ENCODE peak calls at places on chromosomes 16 and 17, in six cellular contexts. One of them, this sample, is unnamed.

GRCh38 chr17:7556627-7557026 is 1.9 kb upstream of the TNFSF13 start:
- DNase-seq in T-cell: no peak
- DNase-seq in left cardiac atrium: no peak
- DNase-seq in ELR: no peak
- DNase-seq in Right ventricle myocardium superior: no peak
- DNase-seq in Calu3: no peak
- DNase-seq in this sample: no peak

GRCh38 chr16:52463904-52464303 is 83.0 kb downstream of the TOX3 start:
- DNase-seq in Right ventricle myocardium superior: no peak
- DNase-seq in ELR: no peak
- DNase-seq in T-cell: no peak
- DNase-seq in Calu3: no peak
- DNase-seq in left cardiac atrium: no peak
- DNase-seq in this sample: no peak

GRCh38 chr16:14378131-14378551 is 251.9 kb downstream of the PARN start:
- DNase-seq in Right ventricle myocardium superior: no peak
- DNase-seq in left cardiac atrium: no peak
- DNase-seq in Calu3: peak
- DNase-seq in T-cell: no peak
- DNase-seq in ELR: peak
- DNase-seq in this sample: peak

GRCh38 chr16:19884611-19885455 is at the start of gene GPRC5B:
- DNase-seq in left cardiac atrium: peak
- DNase-seq in ELR: peak
- DNase-seq in Calu3: peak
- DNase-seq in T-cell: peak
- DNase-seq in Right ventricle myocardium superior: peak
- DNase-seq in this sample: no peak

GRCh38 chr16:2386990-2387389 is 42.3 kb upstream of the CCNF start:
- DNase-seq in T-cell: no peak
- DNase-seq in Calu3: no peak
- DNase-seq in Right ventricle myocardium superior: no peak
- DNase-seq in left cardiac atrium: no peak
- DNase-seq in ELR: peak
- DNase-seq in this sample: no peak

GRCh38 chr17:17361543-17362511 is 58.7 kb downstream of the NT5M start:
- DNase-seq in T-cell: no peak
- DNase-seq in Right ventricle myocardium superior: peak
- DNase-seq in Calu3: no peak
- DNase-seq in left cardiac atrium: peak
- DNase-seq in ELR: no peak
- DNase-seq in this sample: no peak

GRCh38 chr17:1515640-1516402 is 591 bp downstream of the INPP5K start:
- DNase-seq in Calu3: peak
- DNase-seq in Right ventricle myocardium superior: peak
- DNase-seq in T-cell: peak
- DNase-seq in left cardiac atrium: peak
- DNase-seq in ELR: peak
- DNase-seq in this sample: peak

GRCh38 chr16:90019543-90020259 is 445 bp upstream of the DBNDD1 start:
- DNase-seq in T-cell: peak
- DNase-seq in ELR: peak
- DNase-seq in left cardiac atrium: no peak
- DNase-seq in Right ventricle myocardium superior: no peak
- DNase-seq in Calu3: peak
- DNase-seq in this sample: no peak

GRCh38 chr17:73969956-73970355 is 233.5 kb upstream of the RPL38 start:
- DNase-seq in left cardiac atrium: peak
- DNase-seq in T-cell: no peak
- DNase-seq in ELR: no peak
- DNase-seq in Right ventricle myocardium superior: peak
- DNase-seq in Calu3: no peak
- DNase-seq in this sample: peak

GRCh38 chr16:79316004-79316458 is 284.5 kb downstream of the MAF start:
- DNase-seq in left cardiac atrium: no peak
- DNase-seq in ELR: no peak
- DNase-seq in Calu3: no peak
- DNase-seq in T-cell: no peak
- DNase-seq in Right ventricle myocardium superior: no peak
- DNase-seq in this sample: no peak

This sample was measured in OCI-M1.